ENCODE peak calls at places on chromosomes 1 and 21, in four cellular contexts. G is GM20000, R is upper lobe of right lung, P is fibroblast of lung. W is an unnamed sample.
A peak's percentile ranks its signal among the peaks of the same experiment; 100 is the strongest.

GRCh38 chr1:47917696-47918095 is 79.5 kb downstream of the TRABD2B start:
- DNase-seq in P (no peak), R (no peak), G (no peak), W (no peak)

GRCh38 chr1:182196897-182197546 is 135.5 kb upstream of the ZNF648 start:
- DNase-seq in R (no peak), G (no peak), P (peak; percentile 22), W (no peak)

GRCh38 chr1:35560256-35561225 is 2.9 kb downstream of the NCDN start:
- DNase-seq in R (no peak), G (no peak), P (no peak), W (no peak)

GRCh38 chr1:35554261-35555211 is 2.7 kb downstream of the KIAA0319L start:
- DNase-seq in G (no peak), P (no peak), R (no peak), W (no peak)

GRCh38 chr1:74399249-74399648 is 113.2 kb downstream of the LRRC53 start:
- DNase-seq in G (no peak), R (no peak), P (no peak), W (no peak)

GRCh38 chr1:15489052-15489736 is 13.3 kb downstream of the CELA2B start:
- DNase-seq in G (no peak), P (no peak), R (no peak), W (no peak)

GRCh38 chr21:45780647-45781046 is 137.1 kb downstream of the PCBP3 start:
- DNase-seq in P (no peak), G (no peak), R (no peak), W (no peak)

GRCh38 chr1:3501856-3502665 is 47.6 kb downstream of the ARHGEF16 start:
- DNase-seq in P (peak; percentile 17), R (peak; percentile 83), G (peak; percentile 82), W (peak; percentile 82)

GRCh38 chr1:212074856-212075255 is 39.3 kb downstream of the DTL start:
- DNase-seq in P (no peak), G (no peak), R (no peak), W (no peak)

GRCh38 chr1:48823161-48823560 is 46.5 kb upstream of the BEND5 start:
- DNase-seq in R (no peak), P (no peak), G (no peak), W (no peak)

GRCh38 chr21:38712076-38712475 is 93.7 kb upstream of the ETS2 start:
- DNase-seq in P (peak; percentile 41), R (no peak), G (no peak), W (no peak)

GRCh38 chr1:15957221-15958090 is 18.4 kb downstream of the ZBTB17 start:
- DNase-seq in G (no peak), R (no peak), P (no peak), W (no peak)

GRCh38 chr1:112723511-112723839 is 8.3 kb upstream of the PPM1J start:
- DNase-seq in P (no peak), R (no peak), G (no peak), W (no peak)

GRCh38 chr1:200042119-200042436 is 14.6 kb downstream of the NR5A2 start:
- DNase-seq in P (no peak), G (no peak), R (no peak), W (no peak)

GRCh38 chr1:201543871-201544521 is 5.1 kb downstream of the NAV1 start:
- DNase-seq in P (no peak), G (no peak), R (no peak), W (no peak)

GRCh38 chr1:7432102-7432895 is 338.8 kb upstream of the VAMP3 start:
- DNase-seq in G (no peak), P (no peak), R (no peak), W (no peak)

GRCh38 chr1:25616080-25616931 is at the start of gene MAN1C1:
- DNase-seq in P (peak; percentile 76), R (peak; percentile 95), G (peak; percentile 98), W (peak; percentile 96)

GRCh38 chr1:39866767-39867166 is 16.5 kb downstream of the TRIT1 start:
- DNase-seq in P (peak; percentile 53), R (no peak), G (no peak), W (no peak)

GRCh38 chr1:241276391-241276790 is 80.6 kb downstream of the RGS7 start:
- DNase-seq in R (no peak), P (no peak), G (no peak), W (no peak)

GRCh38 chr1:245180496-245180895 is 25.7 kb downstream of the KIF26B start:
- DNase-seq in R (no peak), P (no peak), G (no peak), W (no peak)

GRCh38 chr1:226482975-226483660 is 65.4 kb upstream of the STUM start:
- DNase-seq in G (no peak), P (no peak), R (no peak), W (no peak)

GRCh38 chr1:225603538-225604354 is 49.2 kb downstream of the ENAH start:
- DNase-seq in P (peak; percentile 78), G (no peak), R (no peak), W (no peak)

GRCh38 chr1:86503477-86504129 is 34.9 kb downstream of the CLCA1 start:
- DNase-seq in R (peak; percentile 81), P (peak; percentile 46), G (no peak), W (no peak)

GRCh38 chr1:176617881-176618280 is 154.9 kb downstream of the PAPPA2 start:
- DNase-seq in G (no peak), R (no peak), P (no peak), W (no peak)

DNA sequence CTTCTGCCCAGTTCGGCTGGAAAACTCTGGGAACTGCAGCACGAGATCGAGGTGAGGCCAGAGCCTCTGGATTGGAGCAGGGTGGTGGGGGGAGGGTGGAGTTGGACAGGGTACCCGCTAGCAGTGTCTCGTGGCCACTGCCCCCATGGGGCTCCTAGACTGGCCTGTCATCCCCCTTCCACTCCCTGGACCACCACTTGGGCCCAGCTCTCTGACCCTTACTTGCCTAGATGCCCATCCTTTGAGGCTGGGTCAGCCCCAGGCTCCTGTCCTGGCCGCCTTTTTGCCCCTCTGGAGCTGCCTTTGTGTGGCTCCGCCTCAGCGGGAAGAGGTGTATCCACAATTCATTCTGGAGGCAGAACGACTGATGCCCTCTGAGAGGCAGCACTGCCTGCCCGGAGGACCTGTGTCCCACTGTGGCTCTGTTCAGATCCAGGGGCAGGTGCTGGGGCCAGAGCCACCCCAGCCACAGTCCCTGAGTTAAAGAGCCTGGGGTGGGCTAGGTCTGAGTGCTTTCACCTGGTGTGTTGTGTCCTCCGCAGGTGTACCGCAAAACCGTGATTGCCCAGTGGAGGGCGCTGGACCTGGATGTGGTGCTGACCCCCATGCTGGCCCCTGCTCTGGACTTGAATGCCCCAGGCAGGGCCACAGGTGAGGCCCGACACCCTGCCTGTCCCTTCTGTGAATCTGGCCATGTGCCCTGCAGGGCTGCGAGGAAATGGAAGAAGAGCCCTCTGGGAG is 17.7 kb downstream of the FAAH start:
- DNase-seq in R (no peak), G (no peak), P (no peak), W (no peak)
- TF ChIP-seq CTCF in R (peak; percentile 24), G (peak; percentile 10), P (no peak), W (peak; percentile 43)

GRCh38 chr1:29713857-29714256 is 477.5 kb downstream of the PTPRU start:
- DNase-seq in P (peak; percentile 14), G (no peak), R (no peak), W (no peak)
- TF ChIP-seq CTCF in P (peak; percentile 41), G (no peak), R (peak; percentile 16), W (no peak)

GRCh38 chr1:32965251-32965643 is 638 bp upstream of the RNF19B start:
- DNase-seq in R (no peak), G (no peak), P (no peak), W (no peak)

GRCh38 chr1:32963746-32964460 is 706 bp downstream of the RNF19B start:
- DNase-seq in P (peak; percentile 22), G (peak; percentile 73), R (peak; percentile 86), W (peak; percentile 72)

GRCh38 chr1:32962248-32962896 is 2.2 kb downstream of the RNF19B start:
- DNase-seq in G (peak; percentile 78), R (no peak), P (peak; percentile 34), W (peak; percentile 64)

GRCh38 chr1:32966900-32967299 is 2.3 kb upstream of the RNF19B start:
- DNase-seq in P (no peak), R (no peak), G (no peak), W (no peak)

GRCh38 chr1:32964461-32965250 is at the start of gene RNF19B:
- DNase-seq in R (peak; percentile 98), G (peak; percentile 99), P (peak; percentile 90), W (peak; percentile 98)
- TF ChIP-seq CTCF in R (no peak), G (no peak), P (no peak), W (no peak)

DNA sequence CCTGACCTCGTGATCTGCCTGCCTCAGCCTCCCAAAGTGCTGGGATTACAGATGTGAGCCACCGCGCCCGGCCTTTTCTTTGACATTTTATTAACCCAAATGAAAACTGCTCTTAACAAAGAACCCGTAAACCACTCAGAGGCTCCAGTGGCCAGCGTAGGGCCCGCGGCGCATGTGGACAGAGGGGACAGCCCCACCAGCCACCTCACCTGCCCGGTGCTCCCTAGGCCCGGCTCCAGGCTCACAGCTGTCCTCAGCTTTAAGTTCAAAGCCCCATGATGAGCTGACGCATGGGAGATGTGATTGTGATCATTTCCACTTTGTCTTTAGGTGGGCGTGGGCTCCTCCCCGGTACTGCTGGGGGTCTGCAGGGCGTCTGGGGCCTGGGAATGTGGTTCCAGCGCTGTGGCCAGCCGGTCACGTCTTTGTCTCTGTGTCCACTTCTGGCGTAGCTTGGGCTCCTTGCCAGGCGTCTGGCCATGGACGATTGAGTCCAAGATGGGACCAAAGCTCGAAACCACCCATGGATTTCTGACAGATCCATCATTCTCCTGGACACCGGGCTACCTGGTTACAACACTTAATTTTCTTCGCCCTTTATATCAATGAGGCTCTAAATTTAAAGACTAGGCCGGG is 6.9 kb downstream of the PRKCZ start:
- DNase-seq in G (no peak), R (no peak), P (no peak), W (no peak)
- TF ChIP-seq CTCF in G (no peak), R (no peak), P (no peak), W (no peak)